ENCODE peak calls at places on chromosome 7, in seven cellular contexts. One of them, this sample, is unnamed.

GRCh38 chr7:41787951-41788350 is 85.1 kb upstream of the INHBA start:
- DNase-seq in IMR-90: no peak
- DNase-seq in hippocampal formation: no peak
- DNase-seq in stimulated activated CD4-positive, alpha-beta T cell treated with anti-CD3 and anti-CD28 coated beads, Interleukin-2, amount 100 ng/mL, for 48 hours: no peak
- DNase-seq in nucleus accumbens: no peak
- DNase-seq in bronchial epithelial cell: no peak
- DNase-seq in NCI-H1105: no peak
- DNase-seq in this sample: no peak

GRCh38 chr7:42338231-42339222 is 101.5 kb upstream of the GLI3 start:
- DNase-seq in IMR-90: peak; percentile 33
- DNase-seq in hippocampal formation: no peak
- DNase-seq in stimulated activated CD4-positive, alpha-beta T cell treated with anti-CD3 and anti-CD28 coated beads, Interleukin-2, amount 100 ng/mL, for 48 hours: no peak
- DNase-seq in nucleus accumbens: no peak
- DNase-seq in bronchial epithelial cell: no peak
- DNase-seq in NCI-H1105: no peak
- DNase-seq in this sample: no peak

GRCh38 chr7:44650772-44651171 is 44.3 kb downstream of the OGDH start:
- DNase-seq in IMR-90: no peak
- DNase-seq in hippocampal formation: no peak
- DNase-seq in stimulated activated CD4-positive, alpha-beta T cell treated with anti-CD3 and anti-CD28 coated beads, Interleukin-2, amount 100 ng/mL, for 48 hours: no peak
- DNase-seq in nucleus accumbens: no peak
- DNase-seq in bronchial epithelial cell: no peak
- DNase-seq in NCI-H1105: no peak
- DNase-seq in this sample: no peak

GRCh38 chr7:27117687-27118491 is 12.7 kb downstream of the HOXA4 start:
- DNase-seq in IMR-90: peak; percentile 97
- DNase-seq in hippocampal formation: no peak
- DNase-seq in stimulated activated CD4-positive, alpha-beta T cell treated with anti-CD3 and anti-CD28 coated beads, Interleukin-2, amount 100 ng/mL, for 48 hours: no peak
- DNase-seq in nucleus accumbens: no peak
- DNase-seq in bronchial epithelial cell: no peak
- DNase-seq in NCI-H1105: no peak
- DNase-seq in this sample: no peak

GRCh38 chr7:151735854-151736402 is 141.0 kb downstream of the PRKAG2 start:
- DNase-seq in IMR-90: no peak
- DNase-seq in hippocampal formation: no peak
- DNase-seq in stimulated activated CD4-positive, alpha-beta T cell treated with anti-CD3 and anti-CD28 coated beads, Interleukin-2, amount 100 ng/mL, for 48 hours: no peak
- DNase-seq in nucleus accumbens: no peak
- DNase-seq in bronchial epithelial cell: no peak
- DNase-seq in NCI-H1105: no peak
- DNase-seq in this sample: no peak

GRCh38 chr7:148763622-148764021 is 64.9 kb downstream of the CUL1 start:
- DNase-seq in IMR-90: peak; percentile 55
- DNase-seq in hippocampal formation: no peak
- DNase-seq in stimulated activated CD4-positive, alpha-beta T cell treated with anti-CD3 and anti-CD28 coated beads, Interleukin-2, amount 100 ng/mL, for 48 hours: no peak
- DNase-seq in nucleus accumbens: no peak
- DNase-seq in bronchial epithelial cell: no peak
- DNase-seq in NCI-H1105: no peak
- DNase-seq in this sample: no peak

GRCh38 chr7:157684596-157685429 is 348.0 kb downstream of the DNAJB6 start:
- DNase-seq in IMR-90: no peak
- DNase-seq in hippocampal formation: no peak
- DNase-seq in stimulated activated CD4-positive, alpha-beta T cell treated with anti-CD3 and anti-CD28 coated beads, Interleukin-2, amount 100 ng/mL, for 48 hours: no peak
- DNase-seq in nucleus accumbens: no peak
- DNase-seq in bronchial epithelial cell: no peak
- DNase-seq in NCI-H1105: no peak
- DNase-seq in this sample: no peak

GRCh38 chr7:133629696-133630095 is 376.8 kb downstream of the EXOC4 start:
- DNase-seq in IMR-90: peak; percentile 50
- DNase-seq in hippocampal formation: no peak
- DNase-seq in stimulated activated CD4-positive, alpha-beta T cell treated with anti-CD3 and anti-CD28 coated beads, Interleukin-2, amount 100 ng/mL, for 48 hours: no peak
- DNase-seq in nucleus accumbens: no peak
- DNase-seq in bronchial epithelial cell: no peak
- DNase-seq in NCI-H1105: no peak
- DNase-seq in this sample: no peak

GRCh38 chr7:54992876-54993490 is 25.8 kb upstream of the EGFR start:
- DNase-seq in IMR-90: peak; percentile 11
- DNase-seq in hippocampal formation: no peak
- DNase-seq in stimulated activated CD4-positive, alpha-beta T cell treated with anti-CD3 and anti-CD28 coated beads, Interleukin-2, amount 100 ng/mL, for 48 hours: no peak
- DNase-seq in nucleus accumbens: no peak
- DNase-seq in bronchial epithelial cell: no peak
- DNase-seq in NCI-H1105: no peak
- DNase-seq in this sample: no peak

GRCh38 chr7:22954251-22954650 is 59.7 kb downstream of the HYCC1 start:
- DNase-seq in IMR-90: no peak
- DNase-seq in hippocampal formation: no peak
- DNase-seq in stimulated activated CD4-positive, alpha-beta T cell treated with anti-CD3 and anti-CD28 coated beads, Interleukin-2, amount 100 ng/mL, for 48 hours: no peak
- DNase-seq in nucleus accumbens: no peak
- DNase-seq in bronchial epithelial cell: no peak
- DNase-seq in NCI-H1105: no peak
- DNase-seq in this sample: no peak

GRCh38 chr7:48638041-48638440 is 286.3 kb upstream of the CDC14C start:
- DNase-seq in IMR-90: no peak
- DNase-seq in hippocampal formation: no peak
- DNase-seq in stimulated activated CD4-positive, alpha-beta T cell treated with anti-CD3 and anti-CD28 coated beads, Interleukin-2, amount 100 ng/mL, for 48 hours: no peak
- DNase-seq in nucleus accumbens: no peak
- DNase-seq in bronchial epithelial cell: peak; percentile 1
- DNase-seq in NCI-H1105: no peak
- DNase-seq in this sample: no peak

GRCh38 chr7:105244594-105244993 is 144.1 kb downstream of the SRPK2 start:
- DNase-seq in IMR-90: no peak
- DNase-seq in hippocampal formation: no peak
- DNase-seq in stimulated activated CD4-positive, alpha-beta T cell treated with anti-CD3 and anti-CD28 coated beads, Interleukin-2, amount 100 ng/mL, for 48 hours: no peak
- DNase-seq in nucleus accumbens: no peak
- DNase-seq in bronchial epithelial cell: no peak
- DNase-seq in NCI-H1105: no peak
- DNase-seq in this sample: no peak

GRCh38 chr7:126698446-126698845 is 554.3 kb downstream of the GRM8 start:
- DNase-seq in IMR-90: no peak
- DNase-seq in hippocampal formation: no peak
- DNase-seq in stimulated activated CD4-positive, alpha-beta T cell treated with anti-CD3 and anti-CD28 coated beads, Interleukin-2, amount 100 ng/mL, for 48 hours: no peak
- DNase-seq in nucleus accumbens: no peak
- DNase-seq in bronchial epithelial cell: peak; percentile 80
- DNase-seq in NCI-H1105: no peak
- DNase-seq in this sample: no peak

GRCh38 chr7:43658718-43659548 is 70.4 kb downstream of the COA1 start:
- DNase-seq in IMR-90: peak; percentile 93
- DNase-seq in hippocampal formation: no peak
- DNase-seq in stimulated activated CD4-positive, alpha-beta T cell treated with anti-CD3 and anti-CD28 coated beads, Interleukin-2, amount 100 ng/mL, for 48 hours: no peak
- DNase-seq in nucleus accumbens: no peak
- DNase-seq in bronchial epithelial cell: peak; percentile 83
- DNase-seq in NCI-H1105: no peak
- DNase-seq in this sample: no peak

GRCh38 chr7:140512317-140513000 is 33.2 kb upstream of the MKRN1 start:
- DNase-seq in IMR-90: no peak
- DNase-seq in hippocampal formation: no peak
- DNase-seq in stimulated activated CD4-positive, alpha-beta T cell treated with anti-CD3 and anti-CD28 coated beads, Interleukin-2, amount 100 ng/mL, for 48 hours: no peak
- DNase-seq in nucleus accumbens: no peak
- DNase-seq in bronchial epithelial cell: peak; percentile 40
- DNase-seq in NCI-H1105: peak; percentile 73
- DNase-seq in this sample: no peak

GRCh38 chr7:43454936-43455518 is 127.9 kb upstream of the STK17A start:
- DNase-seq in IMR-90: peak; percentile 42
- DNase-seq in hippocampal formation: no peak
- DNase-seq in stimulated activated CD4-positive, alpha-beta T cell treated with anti-CD3 and anti-CD28 coated beads, Interleukin-2, amount 100 ng/mL, for 48 hours: no peak
- DNase-seq in nucleus accumbens: no peak
- DNase-seq in bronchial epithelial cell: peak; percentile 82
- DNase-seq in NCI-H1105: peak; percentile 37
- DNase-seq in this sample: no peak

GRCh38 chr7:771241-772004 is 44.3 kb upstream of the PRKAR1B start:
- DNase-seq in IMR-90: peak; percentile 31
- DNase-seq in hippocampal formation: no peak
- DNase-seq in stimulated activated CD4-positive, alpha-beta T cell treated with anti-CD3 and anti-CD28 coated beads, Interleukin-2, amount 100 ng/mL, for 48 hours: no peak
- DNase-seq in nucleus accumbens: no peak
- DNase-seq in bronchial epithelial cell: no peak
- DNase-seq in NCI-H1105: no peak
- DNase-seq in this sample: no peak

GRCh38 chr7:29177963-29178612 is 16.5 kb upstream of the CHN2 start:
- DNase-seq in IMR-90: no peak
- DNase-seq in hippocampal formation: peak; percentile 14
- DNase-seq in stimulated activated CD4-positive, alpha-beta T cell treated with anti-CD3 and anti-CD28 coated beads, Interleukin-2, amount 100 ng/mL, for 48 hours: peak; percentile 7
- DNase-seq in nucleus accumbens: peak; percentile 33
- DNase-seq in bronchial epithelial cell: peak; percentile 40
- DNase-seq in NCI-H1105: no peak
- DNase-seq in this sample: no peak

GRCh38 chr7:117043051-117043546 is 89.8 kb downstream of the ST7 start:
- DNase-seq in IMR-90: no peak
- DNase-seq in hippocampal formation: no peak
- DNase-seq in stimulated activated CD4-positive, alpha-beta T cell treated with anti-CD3 and anti-CD28 coated beads, Interleukin-2, amount 100 ng/mL, for 48 hours: no peak
- DNase-seq in nucleus accumbens: no peak
- DNase-seq in bronchial epithelial cell: no peak
- DNase-seq in NCI-H1105: no peak
- DNase-seq in this sample: no peak

GRCh38 chr7:87057210-87057609 is 2.2 kb downstream of the ELAPOR2 start:
- DNase-seq in IMR-90: no peak
- DNase-seq in hippocampal formation: no peak
- DNase-seq in stimulated activated CD4-positive, alpha-beta T cell treated with anti-CD3 and anti-CD28 coated beads, Interleukin-2, amount 100 ng/mL, for 48 hours: no peak
- DNase-seq in nucleus accumbens: no peak
- DNase-seq in bronchial epithelial cell: no peak
- DNase-seq in NCI-H1105: no peak
- DNase-seq in this sample: no peak

GRCh38 chr7:82250598-82250997 is 193.0 kb downstream of the CACNA2D1 start:
- DNase-seq in IMR-90: no peak
- DNase-seq in hippocampal formation: no peak
- DNase-seq in stimulated activated CD4-positive, alpha-beta T cell treated with anti-CD3 and anti-CD28 coated beads, Interleukin-2, amount 100 ng/mL, for 48 hours: no peak
- DNase-seq in nucleus accumbens: no peak
- DNase-seq in bronchial epithelial cell: no peak
- DNase-seq in NCI-H1105: no peak
- DNase-seq in this sample: no peak

GRCh38 chr7:28666144-28666543 is 253.8 kb downstream of the CREB5 start:
- DNase-seq in IMR-90: peak; percentile 69
- DNase-seq in hippocampal formation: no peak
- DNase-seq in stimulated activated CD4-positive, alpha-beta T cell treated with anti-CD3 and anti-CD28 coated beads, Interleukin-2, amount 100 ng/mL, for 48 hours: no peak
- DNase-seq in nucleus accumbens: no peak
- DNase-seq in bronchial epithelial cell: peak; percentile 100
- DNase-seq in NCI-H1105: no peak
- DNase-seq in this sample: no peak

GRCh38 chr7:98323597-98324322 is 42.3 kb downstream of the BRI3 start:
- DNase-seq in IMR-90: peak; percentile 31
- DNase-seq in hippocampal formation: no peak
- DNase-seq in stimulated activated CD4-positive, alpha-beta T cell treated with anti-CD3 and anti-CD28 coated beads, Interleukin-2, amount 100 ng/mL, for 48 hours: no peak
- DNase-seq in nucleus accumbens: no peak
- DNase-seq in bronchial epithelial cell: no peak
- DNase-seq in NCI-H1105: no peak
- DNase-seq in this sample: no peak

GRCh38 chr7:132418840-132419239 is 157.4 kb downstream of the PLXNA4 start:
- DNase-seq in IMR-90: no peak
- DNase-seq in hippocampal formation: no peak
- DNase-seq in stimulated activated CD4-positive, alpha-beta T cell treated with anti-CD3 and anti-CD28 coated beads, Interleukin-2, amount 100 ng/mL, for 48 hours: no peak
- DNase-seq in nucleus accumbens: no peak
- DNase-seq in bronchial epithelial cell: no peak
- DNase-seq in NCI-H1105: no peak
- DNase-seq in this sample: no peak

GRCh38 chr7:15580604-15581351 is 19.0 kb upstream of the AGMO start:
- DNase-seq in IMR-90: no peak
- DNase-seq in hippocampal formation: no peak
- DNase-seq in stimulated activated CD4-positive, alpha-beta T cell treated with anti-CD3 and anti-CD28 coated beads, Interleukin-2, amount 100 ng/mL, for 48 hours: no peak
- DNase-seq in nucleus accumbens: no peak
- DNase-seq in bronchial epithelial cell: no peak
- DNase-seq in NCI-H1105: no peak
- DNase-seq in this sample: no peak

GRCh38 chr7:50068026-50068425 is 25.0 kb downstream of the ZPBP start:
- DNase-seq in IMR-90: no peak
- DNase-seq in hippocampal formation: no peak
- DNase-seq in stimulated activated CD4-positive, alpha-beta T cell treated with anti-CD3 and anti-CD28 coated beads, Interleukin-2, amount 100 ng/mL, for 48 hours: no peak
- DNase-seq in nucleus accumbens: no peak
- DNase-seq in bronchial epithelial cell: peak; percentile 39
- DNase-seq in NCI-H1105: peak; percentile 47
- DNase-seq in this sample: no peak

GRCh38 chr7:139950881-139951525 is 111.7 kb downstream of the PARP12 start:
- DNase-seq in IMR-90: no peak
- DNase-seq in hippocampal formation: no peak
- DNase-seq in stimulated activated CD4-positive, alpha-beta T cell treated with anti-CD3 and anti-CD28 coated beads, Interleukin-2, amount 100 ng/mL, for 48 hours: no peak
- DNase-seq in nucleus accumbens: no peak
- DNase-seq in bronchial epithelial cell: peak; percentile 73
- DNase-seq in NCI-H1105: no peak
- DNase-seq in this sample: no peak

GRCh38 chr7:5282464-5283316 is at the start of gene SLC29A4:
- DNase-seq in IMR-90: no peak
- DNase-seq in hippocampal formation: peak; percentile 47
- DNase-seq in stimulated activated CD4-positive, alpha-beta T cell treated with anti-CD3 and anti-CD28 coated beads, Interleukin-2, amount 100 ng/mL, for 48 hours: peak; percentile 21
- DNase-seq in nucleus accumbens: peak; percentile 34
- DNase-seq in bronchial epithelial cell: no peak
- DNase-seq in NCI-H1105: peak; percentile 31
- DNase-seq in this sample: no peak

GRCh38 chr7:137146012-137146455 is 197.5 kb downstream of the PTN start:
- DNase-seq in IMR-90: peak; percentile 95
- DNase-seq in hippocampal formation: no peak
- DNase-seq in stimulated activated CD4-positive, alpha-beta T cell treated with anti-CD3 and anti-CD28 coated beads, Interleukin-2, amount 100 ng/mL, for 48 hours: no peak
- DNase-seq in nucleus accumbens: no peak
- DNase-seq in bronchial epithelial cell: peak; percentile 66
- DNase-seq in NCI-H1105: no peak
- DNase-seq in this sample: no peak

GRCh38 chr7:48098846-48099245 is 9.8 kb downstream of the UPP1 start:
- DNase-seq in IMR-90: no peak
- DNase-seq in hippocampal formation: no peak
- DNase-seq in stimulated activated CD4-positive, alpha-beta T cell treated with anti-CD3 and anti-CD28 coated beads, Interleukin-2, amount 100 ng/mL, for 48 hours: no peak
- DNase-seq in nucleus accumbens: no peak
- DNase-seq in bronchial epithelial cell: no peak
- DNase-seq in NCI-H1105: no peak
- DNase-seq in this sample: no peak

GRCh38 chr7:44103941-44104879 is at the start of gene AEBP1:
- DNase-seq in IMR-90: no peak
- DNase-seq in hippocampal formation: no peak
- DNase-seq in stimulated activated CD4-positive, alpha-beta T cell treated with anti-CD3 and anti-CD28 coated beads, Interleukin-2, amount 100 ng/mL, for 48 hours: no peak
- DNase-seq in nucleus accumbens: no peak
- DNase-seq in bronchial epithelial cell: no peak
- DNase-seq in NCI-H1105: peak; percentile 6
- DNase-seq in this sample: no peak

GRCh38 chr7:23712368-23713284 is 2.6 kb downstream of the STK31 start:
- DNase-seq in IMR-90: peak; percentile 78
- DNase-seq in hippocampal formation: no peak
- DNase-seq in stimulated activated CD4-positive, alpha-beta T cell treated with anti-CD3 and anti-CD28 coated beads, Interleukin-2, amount 100 ng/mL, for 48 hours: no peak
- DNase-seq in nucleus accumbens: no peak
- DNase-seq in bronchial epithelial cell: peak; percentile 73
- DNase-seq in NCI-H1105: peak; percentile 27
- DNase-seq in this sample: no peak

GRCh38 chr7:1367501-1367900 is 91.8 kb downstream of the MICALL2 start:
- DNase-seq in IMR-90: no peak
- DNase-seq in hippocampal formation: no peak
- DNase-seq in stimulated activated CD4-positive, alpha-beta T cell treated with anti-CD3 and anti-CD28 coated beads, Interleukin-2, amount 100 ng/mL, for 48 hours: no peak
- DNase-seq in nucleus accumbens: no peak
- DNase-seq in bronchial epithelial cell: no peak
- DNase-seq in NCI-H1105: no peak
- DNase-seq in this sample: no peak

GRCh38 chr7:22601028-22601795 is 101.2 kb upstream of the STEAP1B start:
- DNase-seq in IMR-90: no peak
- DNase-seq in hippocampal formation: no peak
- DNase-seq in stimulated activated CD4-positive, alpha-beta T cell treated with anti-CD3 and anti-CD28 coated beads, Interleukin-2, amount 100 ng/mL, for 48 hours: no peak
- DNase-seq in nucleus accumbens: no peak
- DNase-seq in bronchial epithelial cell: no peak
- DNase-seq in NCI-H1105: no peak
- DNase-seq in this sample: no peak

This sample was measured in SIG-M5.